ENCODE peak calls at places on chromosome 9, in ten cellular contexts. B, V, D, R, H, W, J, I, N and T are unnamed samples. For H4K20me1, the result is how much of the 10 kb centered on the place peaks cover.

GRCh38 chr9:127788337-127789011 is 2.6 kb downstream of the CDK9 start:
- DNase-seq in B (no peak), V (no peak), D (no peak), R (no peak), H (no peak), W (peak), J (no peak), I (no peak), N (peak), T (no peak)

GRCh38 chr9:19583890-19584289 is 175.1 kb downstream of the ACER2 start:
- DNase-seq in B (no peak), V (no peak), D (no peak), R (no peak), H (no peak), W (no peak), J (no peak), I (no peak), N (no peak), T (no peak)

GRCh38 chr9:84669293-84670105 is at the start of gene NTRK2:
- DNase-seq in B (peak), V (no peak), D (peak), R (peak), H (no peak), W (peak), J (peak), I (peak), N (peak), T (peak)

GRCh38 chr9:6305954-6306563 is 22.1 kb upstream of the TPD52L3 start:
- DNase-seq in B (peak), V (peak), D (no peak), R (peak), H (no peak), W (peak), J (peak), I (peak), N (peak), T (peak)

GRCh38 chr9:33082538-33083326 is 6.3 kb upstream of the SMU1 start:
- DNase-seq in B (no peak), V (no peak), D (no peak), R (no peak), H (no peak), W (peak), J (peak), I (no peak), N (no peak), T (no peak)

GRCh38 chr9:38371495-38371894 is 21.0 kb upstream of the ALDH1B1 start:
- DNase-seq in B (peak), V (peak), D (no peak), R (peak), H (peak), W (peak), J (peak), I (peak), N (peak), T (peak)

GRCh38 chr9:37338218-37338617 is 84.3 kb upstream of the GRHPR start:
- DNase-seq in B (no peak), V (no peak), D (no peak), R (no peak), H (no peak), W (no peak), J (no peak), I (no peak), N (no peak), T (no peak)

GRCh38 chr9:89786650-89787049 is 181.8 kb downstream of the GADD45G start:
- DNase-seq in B (no peak), V (no peak), D (no peak), R (no peak), H (no peak), W (no peak), J (peak), I (no peak), N (no peak), T (no peak)

GRCh38 chr9:98314381-98315066 is 59.1 kb upstream of the TBC1D2 start:
- DNase-seq in B (no peak), V (no peak), D (no peak), R (peak), H (no peak), W (peak), J (peak), I (peak), N (no peak), T (peak)

GRCh38 chr9:101791938-101792337 is 53.5 kb upstream of the GRIN3A start:
- DNase-seq in B (peak), V (peak), D (peak), R (peak), H (peak), W (peak), J (peak), I (peak), N (peak), T (peak)

GRCh38 chr9:4620881-4621555 is 41.1 kb upstream of the PLPP6 start:
- DNase-seq in B (peak), V (no peak), D (no peak), R (peak), H (no peak), W (no peak), J (peak), I (no peak), N (no peak), T (peak)

GRCh38 chr9:125929846-125930245 is 182.7 kb downstream of the PBX3 start:
- DNase-seq in B (no peak), V (no peak), D (no peak), R (peak), H (no peak), W (peak), J (peak), I (no peak), N (no peak), T (peak)

GRCh38 chr9:13491493-13492424 is 212.3 kb upstream of the MPDZ start:
- DNase-seq in B (peak), V (no peak), D (peak), R (no peak), H (no peak), W (peak), J (no peak), I (no peak), N (no peak), T (no peak)

GRCh38 chr9:133380734-133381133 is 4.6 kb downstream of the STKLD1 start:
- DNase-seq in B (no peak), V (no peak), D (no peak), R (no peak), H (no peak), W (no peak), J (no peak), I (no peak), N (no peak), T (no peak)

DNA sequence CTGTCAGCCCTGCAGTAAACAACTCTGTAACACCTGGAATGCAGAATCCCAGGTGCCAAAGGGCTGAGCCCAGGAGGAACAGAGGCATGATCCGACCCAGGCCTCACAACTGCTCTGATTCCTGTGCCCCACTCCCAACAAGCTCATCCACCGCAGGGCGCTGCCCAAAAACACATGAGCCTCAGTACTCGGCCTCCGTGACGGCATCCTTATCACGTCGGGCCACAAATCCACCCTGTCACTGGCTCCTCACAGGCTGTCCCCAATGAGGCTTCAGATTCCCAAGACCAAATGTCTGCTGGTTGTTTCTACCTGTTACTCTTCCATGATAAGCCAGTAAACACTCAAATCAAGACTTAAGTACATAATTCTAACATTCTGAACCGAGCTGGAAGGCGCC is 15.2 kb downstream of the QSOX2 start:
- DNase-seq in B (no peak), V (no peak), D (no peak), R (no peak), H (no peak), W (no peak), J (no peak), I (no peak), N (no peak), T (no peak)
- H4K20me1 ChIP-seq in B (half or more), V (half or more), D (under half), R (under half), H (under half), W (under half), J (under half), I (under half), N (under half), T (half or more)

GRCh38 chr9:136199391-136200288 is 5.3 kb downstream of the LHX3 start:
- DNase-seq in B (no peak), V (no peak), D (no peak), R (no peak), H (no peak), W (no peak), J (no peak), I (no peak), N (no peak), T (no peak)
- TF ChIP-seq EZH2 in B (peak), V (no peak), D (peak), R (no peak), H (no peak), W (peak), J (peak), I (peak), N (no peak), T (peak)

GRCh38 chr9:130933114-130934046 is 5.7 kb downstream of the FIBCD1 start:
- DNase-seq in B (no peak), V (no peak), D (peak), R (peak), H (peak), W (no peak), J (peak), I (peak), N (no peak), T (peak)

GRCh38 chr9:130932220-130933069 is 6.6 kb downstream of the FIBCD1 start:
- DNase-seq in B (peak), V (no peak), D (no peak), R (peak), H (peak), W (no peak), J (no peak), I (peak), N (no peak), T (no peak)

GRCh38 chr9:130930132-130930803 is 8.8 kb downstream of the FIBCD1 start:
- DNase-seq in B (no peak), V (no peak), D (no peak), R (no peak), H (peak), W (no peak), J (no peak), I (no peak), N (no peak), T (no peak)

GRCh38 chr9:130930804-130931349 is 8.2 kb downstream of the FIBCD1 start:
- DNase-seq in B (no peak), V (no peak), D (no peak), R (no peak), H (peak), W (no peak), J (no peak), I (no peak), N (no peak), T (no peak)

GRCh38 chr9:130931508-130932150 is 7.4 kb downstream of the FIBCD1 start:
- DNase-seq in B (no peak), V (no peak), D (no peak), R (peak), H (peak), W (no peak), J (no peak), I (no peak), N (no peak), T (no peak)
- H4K20me1 ChIP-seq in B (under half), V (under half), D (under half), R (under half), H (half or more), W (under half), J (under half), I (under half), N (under half), T (under half)

GRCh38 chr9:130265431-130266235 is at the start of gene HMCN2:
- DNase-seq in B (peak), V (no peak), D (peak), R (peak), H (peak), W (peak), J (peak), I (peak), N (no peak), T (no peak)
- TF ChIP-seq EZH2 in B (peak), V (peak), D (peak), R (peak), H (no peak), W (peak), J (peak), I (peak), N (no peak), T (peak)

GRCh38 chr9:96344458-96345180 is 38.9 kb downstream of the SLC35D2 start:
- DNase-seq in B (peak), V (peak), D (no peak), R (peak), H (peak), W (peak), J (peak), I (peak), N (no peak), T (peak)

GRCh38 chr9:96345551-96345950 is 38.0 kb downstream of the SLC35D2 start:
- DNase-seq in B (no peak), V (no peak), D (no peak), R (no peak), H (no peak), W (no peak), J (no peak), I (no peak), N (no peak), T (no peak)

GRCh38 chr9:96338299-96338698 is 36.3 kb upstream of the HSD17B3 start:
- DNase-seq in B (no peak), V (no peak), D (no peak), R (no peak), H (no peak), W (no peak), J (no peak), I (no peak), N (no peak), T (no peak)

GRCh38 chr9:96342553-96343245 is 40.7 kb upstream of the HSD17B3 start:
- DNase-seq in B (no peak), V (no peak), D (no peak), R (no peak), H (no peak), W (no peak), J (no peak), I (no peak), N (no peak), T (no peak)

DNA sequence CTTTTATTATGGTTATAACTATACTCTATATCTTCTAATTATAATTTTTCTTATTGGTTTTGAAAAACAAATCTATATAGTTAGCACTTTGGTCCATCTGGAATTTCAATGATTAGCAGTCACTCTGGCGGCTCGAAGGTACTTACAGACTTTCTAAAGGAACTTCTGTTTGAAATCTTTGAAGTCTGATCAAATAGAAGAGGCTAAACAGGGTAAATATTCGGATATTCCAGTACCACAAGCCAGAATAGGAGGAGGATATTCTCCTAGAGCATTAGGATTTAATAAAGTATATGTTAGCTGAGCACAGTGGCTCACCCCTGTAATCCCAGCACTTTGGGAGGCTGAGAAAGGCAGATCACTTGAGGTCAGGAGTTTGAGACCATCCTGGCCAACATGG is 38.7 kb upstream of the HSD17B3 start:
- DNase-seq in B (no peak), V (peak), D (no peak), R (no peak), H (no peak), W (no peak), J (no peak), I (no peak), N (no peak), T (no peak)
- H4K20me1 ChIP-seq in B (under half), V (under half), D (under half), R (under half), H (under half), W (under half), J (under half), I (under half), N (under half), T (under half)

DNA sequence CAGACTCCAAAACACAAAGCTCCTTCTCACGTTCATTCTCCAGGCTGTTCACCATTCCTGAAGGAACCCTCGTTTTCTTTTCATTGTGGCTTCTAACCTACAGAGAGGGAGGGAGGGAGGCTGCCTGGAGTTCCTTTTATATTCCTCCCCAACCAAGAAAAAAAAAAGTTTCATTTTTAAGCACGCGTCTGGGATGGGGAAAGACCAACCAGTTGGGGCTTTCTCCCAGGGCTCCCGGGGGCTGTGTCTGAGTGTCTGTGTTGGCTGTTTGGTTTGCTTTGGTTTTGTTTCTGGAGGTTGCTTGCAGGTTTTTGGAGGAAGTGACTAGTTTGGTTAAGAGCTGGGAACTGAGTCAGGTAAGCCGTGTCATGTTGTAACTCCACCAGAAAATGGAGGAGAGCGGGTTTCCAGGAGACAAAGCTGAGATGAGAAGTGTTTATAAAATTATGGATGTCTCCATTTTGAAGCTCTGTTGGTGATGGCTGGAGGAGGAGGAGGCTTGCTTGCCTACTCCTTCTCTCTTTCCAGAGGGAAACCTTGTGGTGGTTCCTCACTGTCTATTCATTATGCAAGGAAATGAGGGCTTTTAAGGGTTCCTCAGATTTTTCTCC is 1.7 kb downstream of the ZNF462 start:
- DNase-seq in B (no peak), V (no peak), D (no peak), R (peak), H (no peak), W (peak), J (peak), I (peak), N (no peak), T (peak)
- TF ChIP-seq EZH2 in B (no peak), V (no peak), D (no peak), R (no peak), H (no peak), W (no peak), J (no peak), I (no peak), N (no peak), T (no peak)

DNA sequence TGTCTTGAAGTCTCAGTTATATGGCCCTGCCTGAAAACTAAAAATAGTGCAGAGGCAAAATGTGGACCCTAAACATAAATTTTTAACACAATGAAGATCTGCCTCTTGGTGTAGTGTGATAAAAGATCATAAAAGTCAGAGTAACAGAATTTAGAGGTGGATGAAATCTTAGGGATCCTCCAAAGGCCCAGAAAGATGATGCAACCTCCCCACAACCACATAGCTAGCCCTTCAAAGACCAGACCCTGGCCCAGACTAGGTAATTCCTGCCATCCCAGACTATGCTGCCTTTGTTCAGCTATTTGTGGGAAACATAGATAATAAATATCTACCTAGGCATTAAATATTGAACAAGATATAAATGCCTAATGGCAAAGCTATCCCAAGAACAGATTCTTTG is 15.3 kb downstream of the KLF9 start:
- DNase-seq in B (no peak), V (no peak), D (no peak), R (no peak), H (no peak), W (no peak), J (no peak), I (no peak), N (no peak), T (no peak)
- H4K20me1 ChIP-seq in B (under half), V (under half), D (under half), R (under half), H (under half), W (under half), J (under half), I (half or more), N (under half), T (half or more)

DNA sequence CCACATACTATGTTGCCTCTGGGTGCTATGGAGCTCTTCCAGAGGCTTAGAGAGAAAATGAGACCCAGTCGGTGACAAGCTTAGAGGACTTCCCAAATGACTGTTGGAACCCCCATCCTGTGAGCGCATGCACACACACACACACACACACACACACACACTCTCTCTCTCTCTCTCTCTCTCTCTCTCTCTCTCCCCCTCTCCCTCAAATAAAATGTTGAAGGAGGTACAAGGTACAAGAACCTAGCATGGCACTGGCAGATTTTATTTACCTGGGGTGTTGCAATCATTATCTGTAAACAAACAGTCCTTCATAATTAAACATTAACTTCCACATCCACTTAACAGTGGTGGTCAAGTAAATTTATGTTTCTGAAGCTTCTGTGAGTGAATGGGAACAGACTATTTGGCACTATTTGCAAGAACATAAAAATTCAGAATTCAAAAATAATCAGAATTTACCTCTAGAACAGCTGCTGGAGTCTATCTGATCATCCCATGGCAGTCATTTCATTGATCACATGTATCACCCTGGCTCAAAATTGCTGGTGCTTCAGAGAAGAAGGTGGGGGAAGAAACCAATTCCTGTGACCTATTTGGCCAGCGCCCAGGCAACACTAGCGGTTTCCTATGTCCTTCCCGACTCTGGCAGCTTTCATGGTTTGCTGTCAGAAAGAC is 24.9 kb downstream of the TRPM3 start:
- DNase-seq in B (no peak), V (peak), D (no peak), R (no peak), H (no peak), W (no peak), J (no peak), I (peak), N (no peak), T (no peak)
- TF ChIP-seq EZH2 in B (no peak), V (no peak), D (no peak), R (no peak), H (no peak), W (no peak), J (no peak), I (no peak), N (no peak), T (no peak)